ENCODE peak calls at places on chromosomes 1 and 21, in nine cellular contexts. L, E, M, I, O, H, Z, G and D are unnamed samples.
A peak's percentile ranks its signal among the peaks of the same experiment; 100 is the strongest.

GRCh38 chr1:154607748-154608521 is at the start of gene ADAR:
- DNase-seq in E (peak; percentile 80), M (peak; percentile 96), H (peak; percentile 85), O (peak; percentile 90), G (peak; percentile 60), I (peak; percentile 90), Z (peak; percentile 87), L (peak; percentile 54), D (peak; percentile 87)

GRCh38 chr1:180254854-180255253 is 24.8 kb downstream of the LHX4 start:
- DNase-seq in I (no peak), O (no peak), M (no peak), G (no peak), Z (no peak), H (no peak), L (no peak), E (no peak), D (no peak)

GRCh38 chr1:15155760-15156743 is 2.5 kb downstream of the TMEM51 start:
- DNase-seq in H (no peak), Z (no peak), L (no peak), M (no peak), O (no peak), I (no peak), E (no peak), G (no peak), D (no peak)

GRCh38 chr1:2416403-2416802 is 4.0 kb upstream of the PEX10 start:
- DNase-seq in O (peak; percentile 41), Z (no peak), E (no peak), H (no peak), L (no peak), I (no peak), G (no peak), M (no peak), D (no peak)

GRCh38 chr1:79043506-79043905 is 37.0 kb upstream of the ADGRL4 start:
- DNase-seq in L (no peak), M (no peak), G (no peak), I (no peak), Z (no peak), E (no peak), H (no peak), O (no peak), D (no peak)

GRCh38 chr1:56473582-56474270 is 105.6 kb downstream of the PLPP3 start:
- DNase-seq in G (peak; percentile 9), O (no peak), M (no peak), H (no peak), Z (no peak), L (no peak), I (no peak), E (peak; percentile 53), D (peak; percentile 47)

GRCh38 chr1:94039871-94040569 is 80.9 kb downstream of the ABCA4 start:
- DNase-seq in Z (no peak), M (no peak), L (no peak), G (no peak), O (no peak), H (no peak), E (no peak), I (peak; percentile 50), D (no peak)

GRCh38 chr1:33319186-33319948 is 1.5 kb downstream of the A3GALT2 start:
- DNase-seq in E (no peak), Z (no peak), M (no peak), H (no peak), L (no peak), G (no peak), O (no peak), I (no peak), D (no peak)

GRCh38 chr1:235908742-235909520 is 42.2 kb upstream of the LYST start:
- DNase-seq in G (peak; percentile 39), I (no peak), M (no peak), O (no peak), Z (no peak), H (peak; percentile 89), E (no peak), L (no peak), D (no peak)

GRCh38 chr1:151368000-151368744 is 4.3 kb downstream of the SELENBP1 start:
- DNase-seq in O (no peak), I (no peak), E (no peak), Z (no peak), G (no peak), M (no peak), L (no peak), H (no peak), D (peak; percentile 17)

GRCh38 chr21:35243171-35243570 is 194.1 kb upstream of the RUNX1 start:
- DNase-seq in M (no peak), I (no peak), H (no peak), L (no peak), G (no peak), O (no peak), E (no peak), Z (no peak), D (no peak)

GRCh38 chr1:221117548-221117951 is 238.3 kb downstream of the HLX start:
- DNase-seq in L (no peak), I (peak; percentile 28), Z (no peak), E (no peak), M (peak; percentile 48), H (no peak), G (no peak), O (no peak), D (no peak)

GRCh38 chr1:33791251-33791650 is 72.6 kb upstream of the HMGB4 start:
- DNase-seq in I (no peak), L (no peak), Z (no peak), H (no peak), M (no peak), E (no peak), O (no peak), G (no peak), D (no peak)

GRCh38 chr1:206469411-206469932 is 804 bp upstream of the IKBKE start:
- DNase-seq in G (no peak), O (no peak), Z (peak; percentile 37), M (no peak), H (peak; percentile 63), E (no peak), I (no peak), L (no peak), D (no peak)

GRCh38 chr1:61318319-61319125 is 236.2 kb downstream of the NFIA start:
- DNase-seq in Z (no peak), G (no peak), L (no peak), H (no peak), M (no peak), E (no peak), I (no peak), O (no peak), D (no peak)